ENCODE peak calls at places on chromosomes 3 and 15, in ten cellular contexts. Q is nephron progenitor cell; B is right lobe of liver; E is RWPE1; H is colonic mucosa; L is endothelial cell of umbilical vein; P is CD4-positive, alpha-beta T cell; U is endothelial cell; W is OCI-LY7; V is B cell. S is an unnamed sample.

GRCh38 chr3:150447631-150448465 is 39.8 kb downstream of the TSC22D2 start:
- DNase-seq in Q (no peak), B (no peak), E (peak), H (no peak), L (peak), P (no peak), U (no peak), W (no peak), V (no peak), S (no peak)

GRCh38 chr3:157931517-157931916 is 174.7 kb downstream of the SHOX2 start:
- DNase-seq in Q (no peak), B (no peak), E (no peak), H (no peak), L (peak), P (no peak), U (peak), W (no peak), V (no peak), S (no peak)

GRCh38 chr3:139468407-139468806 is 7.9 kb downstream of the RBP2 start:
- DNase-seq in Q (no peak), B (peak), E (no peak), H (no peak), L (no peak), P (no peak), U (no peak), W (no peak), V (no peak), S (peak)

GRCh38 chr3:170865209-170866094 is 4.5 kb downstream of the RPL22L1 start:
- DNase-seq in Q (no peak), B (no peak), E (no peak), H (no peak), L (no peak), P (no peak), U (no peak), W (no peak), V (no peak), S (no peak)

GRCh38 chr3:185992801-185993467 is 55.1 kb upstream of the TRA2B start:
- DNase-seq in Q (no peak), B (peak), E (no peak), H (no peak), L (no peak), P (no peak), U (no peak), W (no peak), V (no peak), S (peak)

GRCh38 chr3:113985526-113985925 is 37.7 kb downstream of the ZDHHC23 start:
- DNase-seq in Q (no peak), B (no peak), E (no peak), H (no peak), L (no peak), P (no peak), U (no peak), W (peak), V (peak), S (no peak)

GRCh38 chr3:127915115-127915936 is at the start of gene KBTBD12:
- DNase-seq in Q (peak), B (no peak), E (no peak), H (peak), L (no peak), P (no peak), U (peak), W (no peak), V (no peak), S (no peak)

GRCh38 chr3:36678216-36679013 is 85.9 kb downstream of the DCLK3 start:
- DNase-seq in Q (no peak), B (no peak), E (no peak), H (no peak), L (no peak), P (no peak), U (no peak), W (no peak), V (no peak), S (no peak)

GRCh38 chr15:25803036-25803435 is 60.1 kb downstream of the ATP10A start:
- DNase-seq in Q (no peak), B (no peak), E (no peak), H (no peak), L (no peak), P (no peak), U (no peak), W (peak), V (peak), S (peak)

GRCh38 chr15:99019558-99020540 is 12.3 kb upstream of the PGPEP1L start:
- DNase-seq in Q (no peak), B (no peak), E (peak), H (no peak), L (no peak), P (no peak), U (no peak), W (no peak), V (no peak), S (peak)

GRCh38 chr3:57221883-57222282 is 5.6 kb upstream of the APPL1 start:
- DNase-seq in Q (no peak), B (no peak), E (no peak), H (no peak), L (peak), P (no peak), U (no peak), W (no peak), V (no peak), S (no peak)

GRCh38 chr3:44136421-44136820 is 105.3 kb upstream of the TOPAZ1 start:
- DNase-seq in Q (peak), B (no peak), E (no peak), H (no peak), L (peak), P (no peak), U (no peak), W (no peak), V (no peak), S (no peak)

GRCh38 chr3:4736284-4736861 is 242.9 kb upstream of the BHLHE40 start:
- DNase-seq in Q (no peak), B (no peak), E (peak), H (no peak), L (peak), P (no peak), U (no peak), W (no peak), V (no peak), S (no peak)

GRCh38 chr3:119289371-119289770 is 4.8 kb upstream of the ARHGAP31 start:
- DNase-seq in Q (no peak), B (no peak), E (no peak), H (no peak), L (no peak), P (no peak), U (no peak), W (no peak), V (no peak), S (no peak)

GRCh38 chr3:27680517-27681246 is 41.4 kb downstream of the EOMES start:
- DNase-seq in Q (no peak), B (no peak), E (no peak), H (no peak), L (no peak), P (no peak), U (peak), W (peak), V (no peak), S (no peak)
- TF ChIP-seq CTCF in Q (no peak), B (no peak), E (no peak), H (no peak), L (no peak), P (no peak), U (no peak), W (no peak), V (no peak), S (no peak)

GRCh38 chr3:197458179-197458707 is 97.5 kb downstream of the BDH1 start:
- DNase-seq in Q (no peak), B (no peak), E (no peak), H (peak), L (no peak), P (peak), U (no peak), W (no peak), V (no peak), S (no peak)
- TF ChIP-seq CTCF in Q (no peak), B (no peak), E (no peak), H (peak), L (peak), P (peak), U (peak), W (no peak), V (no peak), S (peak)

DNA sequence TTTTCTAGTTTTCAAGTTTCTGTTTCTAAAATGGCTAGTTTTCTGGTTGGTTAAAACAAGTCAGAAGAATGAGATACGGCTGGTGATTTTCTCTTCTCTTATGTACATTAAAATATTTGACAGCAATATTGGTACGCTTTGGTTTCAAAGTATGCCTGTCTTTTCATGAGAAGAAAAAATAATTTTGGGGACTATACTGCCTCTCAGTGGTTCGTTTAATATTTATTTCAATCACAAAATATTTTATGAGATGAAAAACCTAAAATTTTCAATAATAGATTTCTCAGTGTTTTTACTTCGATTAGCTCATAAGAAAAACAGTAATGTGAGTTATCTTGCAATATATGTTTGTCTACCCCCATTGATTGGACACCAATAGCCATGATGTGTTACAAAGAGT is 72.8 kb upstream of the AADACL2 start:
- DNase-seq in Q (no peak), B (no peak), E (no peak), H (no peak), L (no peak), P (no peak), U (no peak), W (no peak), V (no peak), S (no peak)
- TF ChIP-seq CTCF in Q (no peak), B (no peak), E (no peak), H (no peak), L (no peak), P (no peak), U (peak), W (peak), V (no peak), S (peak)

GRCh38 chr3:184584001-184584891 is 22.7 kb downstream of the EPHB3 start:
- DNase-seq in Q (no peak), B (no peak), E (no peak), H (no peak), L (no peak), P (no peak), U (peak), W (no peak), V (no peak), S (no peak)
- TF ChIP-seq CTCF in Q (peak), B (no peak), E (no peak), H (no peak), L (peak), P (peak), U (no peak), W (peak), V (no peak), S (peak)

DNA sequence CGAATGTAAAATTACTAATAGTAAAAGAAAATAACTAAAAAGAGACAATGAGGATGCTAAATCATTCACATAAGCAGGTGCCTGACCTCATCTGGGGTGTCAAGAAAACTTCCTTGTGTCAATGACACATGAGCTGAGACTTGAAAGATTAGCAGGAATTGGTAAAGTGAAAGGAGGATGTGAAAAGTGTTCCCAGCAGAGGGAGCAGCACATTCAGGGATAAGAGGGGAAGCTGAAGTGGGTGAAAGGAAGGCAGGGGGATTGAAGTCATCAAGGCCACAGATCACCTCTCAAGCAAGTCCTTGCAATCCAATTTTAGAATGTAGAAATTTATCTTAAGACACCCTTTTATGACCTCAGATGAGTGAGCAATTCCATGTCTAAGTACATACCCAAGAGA is 60.2 kb upstream of the ACP3 start:
- DNase-seq in Q (peak), B (no peak), E (peak), H (peak), L (peak), P (no peak), U (peak), W (peak), V (no peak), S (no peak)
- TF ChIP-seq CTCF in Q (peak), B (peak), E (peak), H (peak), L (peak), P (no peak), U (no peak), W (peak), V (no peak), S (peak)

GRCh38 chr15:66946578-66947164 is 118.7 kb upstream of the SMAD3 start:
- DNase-seq in Q (peak), B (peak), E (peak), H (peak), L (peak), P (peak), U (peak), W (peak), V (peak), S (no peak)
- TF ChIP-seq CTCF in Q (peak), B (peak), E (peak), H (peak), L (peak), P (peak), U (peak), W (peak), V (peak), S (peak)